ENCODE peak calls at places on chromosomes 13 and 19, in four cellular contexts. Q, A, D and B are unnamed samples.

GRCh38 chr13:23463631-23464030 is 30.1 kb upstream of the SACS start:
- DNase-seq in Q (no peak), D (no peak), A (no peak), B (no peak)

GRCh38 chr13:60227168-60227567 is 63.4 kb upstream of the DIAPH3 start:
- DNase-seq in Q (no peak), A (no peak), D (no peak), B (no peak)

GRCh38 chr19:14639536-14640277 is 34.9 kb downstream of the ADGRE3 start:
- DNase-seq in Q (no peak), A (no peak), D (no peak), B (no peak)

GRCh38 chr19:54851353-54851752 is 1.1 kb downstream of the KIR3DL2 start:
- DNase-seq in D (no peak), A (no peak), Q (no peak), B (no peak)

GRCh38 chr13:94263038-94263437 is 216.4 kb downstream of the DCT start:
- DNase-seq in A (no peak), D (no peak), Q (no peak), B (peak; percentile 37)

GRCh38 chr19:41030651-41031050 is 39.6 kb downstream of the CYP2B6 start:
- DNase-seq in A (peak; percentile 19), Q (no peak), D (no peak), B (no peak)

GRCh38 chr19:7421941-7422744 is 66.7 kb downstream of the PEX11G start:
- DNase-seq in A (peak; percentile 38), Q (no peak), D (no peak), B (no peak)

GRCh38 chr13:71864094-71864980 is 2.7 kb downstream of the DACH1 start:
- DNase-seq in Q (no peak), D (peak; percentile 32), A (no peak), B (no peak)

GRCh38 chr19:6528544-6529121 is 2.2 kb upstream of the TNFSF9 start:
- DNase-seq in A (no peak), D (no peak), Q (no peak), B (peak; percentile 60)

GRCh38 chr13:29920018-29920643 is 69.7 kb upstream of the UBL3 start:
- DNase-seq in A (peak; percentile 35), D (no peak), Q (no peak), B (peak; percentile 63)

GRCh38 chr19:51002101-51002532 is 713 bp upstream of the KLK8 start:
- DNase-seq in Q (no peak), D (no peak), A (no peak), B (no peak)

GRCh38 chr13:66114127-66114526 is 1116.0 kb downstream of the PCDH9 start:
- DNase-seq in Q (no peak), A (no peak), D (no peak), B (no peak)

GRCh38 chr13:110914293-110915056 is 394 bp downstream of the ANKRD10 start:
- DNase-seq in D (peak; percentile 81), A (peak; percentile 72), Q (no peak), B (peak; percentile 58)

GRCh38 chr13:60370343-60370742 is 26.7 kb upstream of the TDRD3 start:
- DNase-seq in Q (no peak), D (no peak), A (no peak), B (no peak)

GRCh38 chr13:83881917-83882625 is at the start of gene SLITRK1:
- DNase-seq in D (peak; percentile 41), Q (no peak), A (no peak), B (no peak)

GRCh38 chr19:29476528-29476927 is 49.3 kb upstream of the VSTM2B start:
- DNase-seq in A (no peak), D (no peak), Q (no peak), B (no peak)

GRCh38 chr19:29612121-29612520 is 6.0 kb downstream of the POP4 start:
- DNase-seq in A (no peak), Q (no peak), D (no peak), B (no peak)

GRCh38 chr13:25232937-25233515 is 54.3 kb downstream of the MTMR6 start:
- DNase-seq in Q (no peak), A (peak; percentile 80), D (no peak), B (peak; percentile 41)

GRCh38 chr19:46416077-46416709 is 2.8 kb upstream of the CCDC8 start:
- DNase-seq in A (peak; percentile 94), Q (peak; percentile 65), D (peak; percentile 39), B (peak; percentile 59)

GRCh38 chr19:19528721-19529490 is at the start of gene YJEFN3:
- DNase-seq in A (no peak), Q (no peak), D (no peak), B (no peak)

GRCh38 chr19:47780215-47780551 is 1.7 kb downstream of the SELENOW start:
- DNase-seq in Q (no peak), D (no peak), A (no peak), B (no peak)

GRCh38 chr19:28794301-28794700 is 418.6 kb downstream of the UQCRFS1 start:
- DNase-seq in D (no peak), Q (no peak), A (no peak), B (no peak)